ENCODE peak calls at places on chromosomes 16 and 17, in five cellular contexts. C is GM03348; F is HTR-8/SVneo; M is PC-3; H is stimulated activated CD4-positive, alpha-beta T cell treated with anti-CD3 and anti-CD28 coated beads, Interleukin-2, amount 100 ng/mL, for 48 hours. L is an unnamed sample.

GRCh38 chr17:4604111-4604644 is 19.8 kb downstream of the SMTNL2 start:
- DNase-seq in C (peak; percentile 47), F (no peak), M (no peak), H (no peak), L (no peak)

GRCh38 chr17:12627177-12627629 is 38.5 kb upstream of the MYOCD start:
- DNase-seq in C (peak; percentile 43), F (peak; percentile 38), M (peak; percentile 12), H (no peak), L (no peak)

GRCh38 chr16:57167951-57168350 is 17.9 kb downstream of the PSME3IP1 start:
- DNase-seq in C (peak; percentile 60), F (peak; percentile 59), M (peak; percentile 57), H (no peak), L (no peak)

GRCh38 chr17:7857724-7858486 is at the start of gene CYB5D1:
- DNase-seq in C (peak; percentile 86), F (peak; percentile 78), M (peak; percentile 90), H (peak; percentile 79), L (peak; percentile 80)

GRCh38 chr16:324451-325334 is 27.8 kb downstream of the AXIN1 start:
- DNase-seq in C (no peak), F (no peak), M (no peak), H (peak; percentile 24), L (no peak)

GRCh38 chr17:28398280-28398981 is 7.6 kb downstream of the SLC46A1 start:
- DNase-seq in C (no peak), F (no peak), M (no peak), H (no peak), L (no peak)

GRCh38 chr17:7380855-7381683 is at the start of gene TNK1:
- DNase-seq in C (peak; percentile 47), F (no peak), M (peak; percentile 49), H (no peak), L (no peak)

GRCh38 chr16:62406387-62406786 is 370.1 kb upstream of the CDH8 start:
- DNase-seq in C (no peak), F (no peak), M (no peak), H (no peak), L (no peak)

GRCh38 chr17:66345264-66345663 is 42.9 kb downstream of the PRKCA start:
- DNase-seq in C (no peak), F (no peak), M (no peak), H (no peak), L (no peak)

GRCh38 chr17:80968602-80969029 is 23.0 kb upstream of the CHMP6 start:
- DNase-seq in C (peak; percentile 68), F (no peak), M (no peak), H (no peak), L (no peak)

GRCh38 chr16:16025214-16025968 is 76.0 kb downstream of the ABCC1 start:
- DNase-seq in C (peak; percentile 84), F (no peak), M (peak; percentile 70), H (peak; percentile 40), L (no peak)

GRCh38 chr16:129075-129474 is 9.4 kb downstream of the NPRL3 start:
- DNase-seq in C (no peak), F (no peak), M (no peak), H (no peak), L (no peak)

GRCh38 chr16:22419908-22420307 is 45.5 kb upstream of the CDR2 start:
- DNase-seq in C (no peak), F (no peak), M (no peak), H (no peak), L (no peak)

GRCh38 chr17:7613769-7614421 is 802 bp downstream of the FXR2 start:
- DNase-seq in C (no peak), F (no peak), M (peak; percentile 36), H (no peak), L (no peak)

GRCh38 chr17:76384987-76385891 is 830 bp downstream of the SPHK1 start:
- DNase-seq in C (peak; percentile 82), F (no peak), M (peak; percentile 64), H (peak; percentile 25), L (peak; percentile 26)

GRCh38 chr17:5097101-5097834 is 14.4 kb downstream of the ZNF232 start:
- DNase-seq in C (no peak), F (no peak), M (no peak), H (peak; percentile 18), L (peak; percentile 68)

GRCh38 chr16:80039777-80040176 is 439.2 kb upstream of the MAF start:
- DNase-seq in C (no peak), F (no peak), M (no peak), H (no peak), L (no peak)

GRCh38 chr17:71334041-71334781 is 786.6 kb upstream of the SOX9 start:
- DNase-seq in C (no peak), F (no peak), M (no peak), H (no peak), L (no peak)

GRCh38 chr17:74199306-74200092 is 4.0 kb upstream of the RPL38 start:
- DNase-seq in C (peak; percentile 85), F (peak; percentile 82), M (peak; percentile 83), H (peak; percentile 77), L (peak; percentile 85)

GRCh38 chr16:2520784-2521577 is 810 bp downstream of the AMDHD2 start:
- DNase-seq in C (no peak), F (no peak), M (peak; percentile 76), H (peak; percentile 29), L (no peak)

GRCh38 chr17:3588104-3588503 is 21.1 kb downstream of the TRPV1 start:
- DNase-seq in C (no peak), F (no peak), M (no peak), H (no peak), L (no peak)

GRCh38 chr17:9228408-9229159 is 207.3 kb downstream of the NTN1 start:
- DNase-seq in C (peak; percentile 83), F (peak; percentile 45), M (no peak), H (no peak), L (no peak)

GRCh38 chr16:15607700-15608396 is 35.1 kb downstream of the MARF1 start:
- DNase-seq in C (no peak), F (no peak), M (no peak), H (no peak), L (no peak)

GRCh38 chr17:77124192-77124908 is 16.4 kb upstream of the SEC14L1 start:
- DNase-seq in C (no peak), F (no peak), M (peak; percentile 91), H (no peak), L (no peak)

GRCh38 chr17:83199500-83200201 is 120.2 kb downstream of the METRNL start:
- DNase-seq in C (peak; percentile 55), F (no peak), M (peak; percentile 24), H (peak; percentile 65), L (no peak)

GRCh38 chr16:66894948-66895696 is 14.8 kb downstream of the PDP2 start:
- DNase-seq in C (peak; percentile 82), F (peak; percentile 83), M (peak; percentile 70), H (peak; percentile 44), L (peak; percentile 62)

GRCh38 chr16:29192329-29193247 is 207.7 kb downstream of the LAT start:
- DNase-seq in C (no peak), F (no peak), M (no peak), H (no peak), L (no peak)

GRCh38 chr17:36128411-36128978 is 24.9 kb downstream of the CCL4 start:
- DNase-seq in C (no peak), F (no peak), M (no peak), H (no peak), L (no peak)

GRCh38 chr16:1156111-1156982 is 3.4 kb downstream of the CACNA1H start:
- DNase-seq in C (no peak), F (no peak), M (no peak), H (no peak), L (no peak)

GRCh38 chr17:39653662-39654331 is 11.4 kb upstream of the TCAP start:
- DNase-seq in C (peak; percentile 85), F (peak; percentile 79), M (peak; percentile 48), H (peak; percentile 87), L (peak; percentile 72)

GRCh38 chr16:81883235-81883634 is 104.1 kb downstream of the PLCG2 start:
- DNase-seq in C (no peak), F (no peak), M (no peak), H (no peak), L (no peak)

GRCh38 chr17:46818929-46819859 is 702 bp upstream of the WNT3 start:
- DNase-seq in C (peak; percentile 37), F (no peak), M (no peak), H (no peak), L (no peak)

GRCh38 chr17:20995164-20995872 is 47.5 kb downstream of the USP22 start:
- DNase-seq in C (no peak), F (no peak), M (no peak), H (no peak), L (no peak)